ENCODE peak calls at places on chromosomes 3 and 15, in six cellular contexts. T, O, Z, Q, C and F are unnamed samples.

GRCh38 chr3:61788623-61789507 is 227.5 kb downstream of the PTPRG start:
- DNase-seq in T (no peak), O (no peak), Z (no peak), Q (peak; percentile 37), C (no peak), F (no peak)

GRCh38 chr3:197030379-197031314 is 1.0 kb upstream of the MELTF start:
- DNase-seq in T (peak; percentile 66), O (no peak), Z (no peak), Q (peak; percentile 59), C (peak; percentile 52), F (no peak)

GRCh38 chr15:77863491-77864105 is 213.9 kb downstream of the TBC1D2B start:
- DNase-seq in T (no peak), O (no peak), Z (no peak), Q (no peak), C (no peak), F (no peak)

GRCh38 chr3:13058346-13059120 is 14.7 kb downstream of the IQSEC1 start:
- DNase-seq in T (no peak), O (no peak), Z (no peak), Q (no peak), C (no peak), F (no peak)

GRCh38 chr3:69178838-69179739 is 56.7 kb upstream of the LMOD3 start:
- DNase-seq in T (no peak), O (no peak), Z (peak; percentile 93), Q (no peak), C (no peak), F (no peak)

GRCh38 chr3:54999159-54999558 is 71.3 kb upstream of the LRTM1 start:
- DNase-seq in T (no peak), O (no peak), Z (peak; percentile 2), Q (peak; percentile 92), C (peak; percentile 22), F (no peak)

GRCh38 chr3:107346559-107346958 is 30.7 kb upstream of the CCDC54 start:
- DNase-seq in T (no peak), O (no peak), Z (no peak), Q (no peak), C (peak; percentile 16), F (no peak)

GRCh38 chr3:59502806-59503205 is 453.0 kb upstream of the CFAP20DC start:
- DNase-seq in T (no peak), O (no peak), Z (no peak), Q (no peak), C (no peak), F (no peak)

GRCh38 chr3:72560857-72561675 is 287.2 kb downstream of the SHQ1 start:
- DNase-seq in T (no peak), O (no peak), Z (no peak), Q (peak; percentile 48), C (no peak), F (no peak)

GRCh38 chr3:187491371-187491770 is 123.2 kb downstream of the RTP4 start:
- DNase-seq in T (no peak), O (no peak), Z (no peak), Q (no peak), C (no peak), F (no peak)

GRCh38 chr15:58686286-58686685 is 63.2 kb downstream of the ADAM10 start:
- DNase-seq in T (no peak), O (no peak), Z (no peak), Q (peak; percentile 69), C (no peak), F (peak; percentile 48)

GRCh38 chr3:186971578-186971977 is 41.3 kb downstream of the ST6GAL1 start:
- DNase-seq in T (no peak), O (no peak), Z (no peak), Q (no peak), C (no peak), F (no peak)

GRCh38 chr15:95772982-95773381 is 557.5 kb upstream of the NR2F2 start:
- DNase-seq in T (no peak), O (no peak), Z (no peak), Q (no peak), C (no peak), F (no peak)

GRCh38 chr3:79414821-79415220 is 353.0 kb downstream of the ROBO1 start:
- DNase-seq in T (no peak), O (no peak), Z (no peak), Q (no peak), C (no peak), F (no peak)

GRCh38 chr15:90266485-90266884 is 1.0 kb downstream of the NGRN start:
- DNase-seq in T (no peak), O (no peak), Z (no peak), Q (no peak), C (peak; percentile 49), F (no peak)

GRCh38 chr3:145857956-145858355 is 303.0 kb downstream of the PLOD2 start:
- DNase-seq in T (no peak), O (peak; percentile 4), Z (peak; percentile 24), Q (no peak), C (no peak), F (no peak)

GRCh38 chr3:188439080-188439479 is 285.1 kb downstream of the LPP start:
- DNase-seq in T (no peak), O (no peak), Z (no peak), Q (no peak), C (no peak), F (no peak)

GRCh38 chr15:77543159-77543882 is 89.4 kb downstream of the LINGO1 start:
- DNase-seq in T (peak; percentile 93), O (peak; percentile 32), Z (peak; percentile 73), Q (peak; percentile 95), C (peak; percentile 89), F (peak; percentile 90)

GRCh38 chr3:58009749-58010535 is 1.7 kb downstream of the FLNB start:
- DNase-seq in T (no peak), O (no peak), Z (no peak), Q (peak; percentile 66), C (peak; percentile 20), F (peak; percentile 31)

GRCh38 chr3:196971094-196971698 is 2.6 kb upstream of the PIGZ start:
- DNase-seq in T (no peak), O (no peak), Z (no peak), Q (no peak), C (peak; percentile 85), F (no peak)

GRCh38 chr3:176964656-176965055 is 232.6 kb downstream of the TBL1XR1 start:
- DNase-seq in T (no peak), O (no peak), Z (no peak), Q (no peak), C (no peak), F (no peak)

GRCh38 chr3:184234224-184234623 is 4.8 kb downstream of the VWA5B2 start:
- DNase-seq in T (no peak), O (no peak), Z (peak; percentile 25), Q (peak; percentile 48), C (peak; percentile 68), F (no peak)

GRCh38 chr3:178538065-178538464 is 1.8 kb downstream of the KCNMB2 start:
- DNase-seq in T (no peak), O (no peak), Z (no peak), Q (no peak), C (no peak), F (no peak)
- TF ChIP-seq CREB1 in T (no peak), O (no peak), Z (no peak), Q (no peak), C (no peak), F (no peak)

GRCh38 chr15:34116620-34117019 is 14.7 kb downstream of the PGBD4 start:
- DNase-seq in T (no peak), O (no peak), Z (no peak), Q (no peak), C (no peak), F (no peak)
- TF ChIP-seq CREB1 in T (no peak), O (no peak), Z (no peak), Q (no peak), C (no peak), F (no peak)

GRCh38 chr3:39096775-39097174 is 10.7 kb downstream of the GORASP1 start:
- DNase-seq in T (peak; percentile 16), O (no peak), Z (peak; percentile 67), Q (peak; percentile 11), C (no peak), F (no peak)
- TF ChIP-seq CREB1 in T (no peak), O (no peak), Z (no peak), Q (no peak), C (no peak), F (no peak)

DNA sequence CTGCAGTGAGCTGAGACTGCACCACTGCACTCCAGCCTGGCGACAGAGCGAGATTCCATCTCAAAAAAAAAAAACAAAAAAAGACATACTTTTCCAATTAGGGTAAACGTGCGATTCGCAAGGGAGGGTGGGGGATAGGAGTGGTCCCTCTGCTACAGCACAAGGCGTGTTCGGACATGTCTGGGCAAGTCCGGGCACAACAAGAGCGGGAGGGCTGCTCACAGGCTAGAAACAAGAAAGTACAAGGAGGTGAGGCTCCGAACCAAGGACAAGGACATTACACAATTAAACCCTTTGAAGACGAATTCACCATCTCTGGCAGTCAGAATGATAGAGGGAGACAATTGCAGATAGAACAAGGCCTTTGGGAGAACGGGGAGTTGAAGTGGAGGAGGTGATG is 32.2 kb upstream of the BCL2A1 start:
- DNase-seq in T (no peak), O (no peak), Z (no peak), Q (peak; percentile 35), C (no peak), F (no peak)
- TF ChIP-seq CREB1 in T (no peak), O (no peak), Z (no peak), Q (no peak), C (no peak), F (no peak)

GRCh38 chr3:195012571-195012970 is 258.4 kb downstream of the XXYLT1 start:
- DNase-seq in T (no peak), O (no peak), Z (no peak), Q (no peak), C (no peak), F (no peak)

GRCh38 chr3:195013411-195013810 is 257.5 kb downstream of the XXYLT1 start:
- DNase-seq in T (no peak), O (no peak), Z (no peak), Q (no peak), C (no peak), F (no peak)

GRCh38 chr3:195012100-195012499 is 258.9 kb downstream of the XXYLT1 start:
- DNase-seq in T (no peak), O (no peak), Z (no peak), Q (no peak), C (no peak), F (no peak)

GRCh38 chr3:195013962-195014361 is 257.0 kb downstream of the XXYLT1 start:
- DNase-seq in T (no peak), O (no peak), Z (no peak), Q (no peak), C (no peak), F (no peak)

DNA sequence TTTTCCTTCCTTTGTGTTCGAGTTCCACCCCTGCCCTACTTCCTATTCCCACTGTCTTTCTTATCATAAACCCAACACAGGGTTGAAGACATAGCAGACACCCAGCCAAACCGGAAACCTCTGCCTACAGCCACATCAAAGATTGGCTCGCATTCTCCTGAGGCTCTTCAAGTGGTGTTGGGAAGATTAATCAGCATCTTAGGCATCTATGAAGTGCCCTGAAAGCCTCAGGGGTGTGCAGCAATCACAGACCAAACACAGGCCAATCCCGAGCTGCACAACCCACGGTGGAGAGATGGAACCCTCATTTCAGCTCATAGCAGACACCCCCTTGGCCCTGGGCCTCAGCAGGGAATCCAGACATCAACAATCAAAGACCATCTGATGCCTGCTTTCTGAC is 255.9 kb downstream of the XXYLT1 start:
- DNase-seq in T (no peak), O (no peak), Z (no peak), Q (no peak), C (no peak), F (no peak)
- TF ChIP-seq CREB1 in T (no peak), O (no peak), Z (no peak), Q (no peak), C (no peak), F (no peak)

GRCh38 chr15:91586542-91586941 is 267.0 kb upstream of the SLCO3A1 start:
- DNase-seq in T (no peak), O (no peak), Z (no peak), Q (no peak), C (no peak), F (no peak)
- TF ChIP-seq CREB1 in T (no peak), O (no peak), Z (no peak), Q (no peak), C (no peak), F (no peak)